ENCODE peak calls at places on chromosomes 16 and 17, in four cellular contexts. O is WTC11, M is left ventricle myocardium superior, L is GDM1. G is an unnamed sample.

GRCh38 chr16:67183-67791 is 5.1 kb downstream of the RHBDF1 start:
- DNase-seq in O (no peak), L (no peak), M (peak; percentile 44), G (no peak)

GRCh38 chr16:48999508-48999907 is 282.1 kb downstream of the CBLN1 start:
- DNase-seq in L (no peak), M (no peak), O (no peak), G (no peak)

GRCh38 chr17:7034955-7035590 is 742 bp upstream of the SLC16A13 start:
- DNase-seq in M (no peak), O (no peak), L (peak; percentile 77), G (no peak)

GRCh38 chr17:35733366-35733765 is 1.9 kb downstream of the RASL10B start:
- DNase-seq in O (no peak), L (no peak), M (no peak), G (no peak)

GRCh38 chr16:50368410-50369132 is at the start of gene BRD7:
- DNase-seq in L (peak; percentile 36), O (peak; percentile 51), M (peak; percentile 83), G (peak; percentile 73)

GRCh38 chr17:41284546-41284945 is 9.0 kb downstream of the KRTAP9-7 start:
- DNase-seq in O (no peak), L (no peak), M (no peak), G (no peak)

GRCh38 chr17:17226451-17227265 is 10.3 kb downstream of the FLCN start:
- DNase-seq in O (no peak), L (no peak), M (no peak), G (no peak)

GRCh38 chr16:28112908-28113307 is 49.4 kb upstream of the GSG1L start:
- DNase-seq in L (no peak), M (no peak), O (no peak), G (no peak)

GRCh38 chr17:67608691-67609090 is 109.0 kb upstream of the NOL11 start:
- DNase-seq in M (no peak), O (no peak), L (no peak), G (no peak)

GRCh38 chr17:49218941-49219913 is 8.7 kb downstream of the ABI3 start:
- DNase-seq in O (peak; percentile 66), L (peak; percentile 29), M (peak; percentile 39), G (no peak)

GRCh38 chr17:12789976-12790805 is 893 bp downstream of the ARHGAP44 start:
- DNase-seq in L (no peak), O (peak; percentile 65), M (no peak), G (peak; percentile 48)

GRCh38 chr17:52524238-52524637 is 365.7 kb upstream of the CA10 start:
- DNase-seq in O (no peak), M (no peak), L (no peak), G (no peak)

GRCh38 chr17:33291248-33292183 is 1.6 kb downstream of the ASIC2 start:
- DNase-seq in O (peak; percentile 58), L (no peak), M (peak; percentile 32), G (peak; percentile 54)

GRCh38 chr17:61400058-61400785 is 579 bp downstream of the TBX2 start:
- DNase-seq in M (peak; percentile 47), O (peak; percentile 39), L (no peak), G (peak; percentile 58)

GRCh38 chr16:73213761-73214480 is 166.0 kb upstream of the ZFHX3 start:
- DNase-seq in O (no peak), M (no peak), L (no peak), G (no peak)

GRCh38 chr16:7646831-7647230 is 314.2 kb downstream of the RBFOX1 start:
- DNase-seq in O (no peak), M (no peak), L (no peak), G (no peak)

GRCh38 chr16:84487358-84487757 is 17.1 kb downstream of the MEAK7 start:
- DNase-seq in L (no peak), M (no peak), O (no peak), G (no peak)

GRCh38 chr16:58128721-58129096 is 472 bp downstream of the CFAP20 start:
- DNase-seq in O (peak; percentile 40), M (peak; percentile 41), L (no peak), G (peak; percentile 59)

GRCh38 chr16:1983544-1984346 is at the start of gene GFER:
- DNase-seq in L (peak; percentile 92), O (peak; percentile 95), M (peak; percentile 95), G (peak; percentile 97)

GRCh38 chr16:47136101-47136820 is 7.5 kb downstream of the NETO2 start:
- DNase-seq in M (no peak), O (no peak), L (no peak), G (no peak)

GRCh38 chr17:37446027-37446426 is 39.3 kb downstream of the TADA2A start:
- DNase-seq in M (no peak), O (no peak), L (no peak), G (no peak)

GRCh38 chr17:15742051-15742795 is 10.1 kb downstream of the TBC1D26 start:
- DNase-seq in M (no peak), L (no peak), O (no peak), G (no peak)

GRCh38 chr16:30533146-30533522 is 1.5 kb downstream of the ZNF747 start:
- DNase-seq in M (no peak), L (no peak), O (no peak), G (peak; percentile 31)

GRCh38 chr16:3022208-3022696 is 1.5 kb downstream of the HCFC1R1 start:
- DNase-seq in L (no peak), M (peak; percentile 92), O (peak; percentile 84), G (peak; percentile 59)

GRCh38 chr17:43778337-43779144 is at the start of gene DUSP3:
- DNase-seq in O (peak; percentile 96), L (peak; percentile 66), M (peak; percentile 98), G (peak; percentile 95)

GRCh38 chr17:1829189-1829578 is 518 bp downstream of the SMYD4 start:
- DNase-seq in O (peak; percentile 23), M (no peak), L (no peak), G (peak; percentile 35)

GRCh38 chr17:40452074-40452787 is 9.0 kb downstream of the IGFBP4 start:
- DNase-seq in L (no peak), M (peak; percentile 53), O (no peak), G (peak; percentile 45)

GRCh38 chr16:59164461-59164860 is 430.3 kb upstream of the GOT2 start:
- DNase-seq in O (peak; percentile 22), L (no peak), M (no peak), G (no peak)

GRCh38 chr16:57479422-57480126 is 6.7 kb downstream of the DOK4 start:
- DNase-seq in M (peak; percentile 65), L (no peak), O (peak; percentile 75), G (peak; percentile 64)

GRCh38 chr16:1917056-1917664 is 1.1 kb downstream of the HS3ST6 start:
- DNase-seq in L (no peak), O (no peak), M (no peak), G (no peak)

GRCh38 chr16:57481421-57481820 is 4.9 kb downstream of the DOK4 start:
- DNase-seq in L (no peak), O (no peak), M (no peak), G (no peak)